ENCODE peak calls at places on chromosome 4, in ten cellular contexts. I is breast epithelium, M is cardiac fibroblast, Z is pancreas, W is lower lobe of right lung, P is uterus, F is Panc1, G is PC-9, S is GM12865, T is astrocyte. X is an unnamed sample.

GRCh38 chr4:185693548-185694215 is 118.3 kb downstream of the SORBS2 start:
- DNase-seq in I (no peak), M (no peak), Z (no peak), W (no peak), P (no peak), F (no peak), G (no peak), S (no peak), T (no peak), X (no peak)

GRCh38 chr4:25169446-25169845 is 9.2 kb upstream of the SEPSECS start:
- DNase-seq in I (no peak), M (no peak), Z (no peak), W (no peak), P (no peak), F (no peak), G (no peak), S (no peak), T (no peak), X (no peak)

GRCh38 chr4:165716472-165716871 is 156.6 kb upstream of the TLL1 start:
- DNase-seq in I (no peak), M (no peak), Z (no peak), W (no peak), P (no peak), F (no peak), G (no peak), S (no peak), T (no peak), X (no peak)

GRCh38 chr4:38905657-38906398 is 38.2 kb downstream of the FAM114A1 start:
- DNase-seq in I (no peak), M (no peak), Z (no peak), W (no peak), P (no peak), F (no peak), G (no peak), S (no peak), T (no peak), X (no peak)

GRCh38 chr4:10013722-10014121 is 7.6 kb downstream of the SLC2A9 start:
- DNase-seq in I (no peak), M (peak; percentile 40), Z (peak; percentile 63), W (peak; percentile 62), P (no peak), F (no peak), G (peak; percentile 41), S (peak; percentile 85), T (no peak), X (no peak)

GRCh38 chr4:101222156-101222845 is 125.0 kb downstream of the PPP3CA start:
- DNase-seq in I (no peak), M (no peak), Z (no peak), W (no peak), P (no peak), F (no peak), G (no peak), S (no peak), T (no peak), X (no peak)

GRCh38 chr4:80730158-80730557 is 300.4 kb upstream of the BMP3 start:
- DNase-seq in I (no peak), M (no peak), Z (no peak), W (no peak), P (no peak), F (no peak), G (no peak), S (no peak), T (no peak), X (no peak)

GRCh38 chr4:3439391-3439790 is 2.4 kb upstream of the HGFAC start:
- DNase-seq in I (no peak), M (no peak), Z (peak; percentile 12), W (no peak), P (no peak), F (no peak), G (no peak), S (no peak), T (no peak), X (no peak)

GRCh38 chr4:107755841-107756356 is 35.9 kb upstream of the PAPSS1 start:
- DNase-seq in I (no peak), M (peak; percentile 62), Z (no peak), W (no peak), P (no peak), F (no peak), G (no peak), S (no peak), T (peak; percentile 38), X (no peak)

GRCh38 chr4:10033191-10033881 is 12.0 kb upstream of the SLC2A9 start:
- DNase-seq in I (no peak), M (peak; percentile 66), Z (no peak), W (no peak), P (no peak), F (no peak), G (peak; percentile 63), S (peak; percentile 27), T (peak; percentile 80), X (no peak)

GRCh38 chr4:64911846-64912245 is 502.6 kb upstream of the TECRL start:
- DNase-seq in I (no peak), M (no peak), Z (no peak), W (no peak), P (no peak), F (no peak), G (no peak), S (no peak), T (no peak), X (no peak)

GRCh38 chr4:182826391-182826790 is 90.8 kb downstream of the DCTD start:
- DNase-seq in I (no peak), M (no peak), Z (no peak), W (no peak), P (no peak), F (no peak), G (no peak), S (peak; percentile 62), T (no peak), X (no peak)

GRCh38 chr4:76585897-76586360 is 150.9 kb downstream of the SHROOM3 start:
- DNase-seq in I (peak; percentile 92), M (peak; percentile 42), Z (peak; percentile 91), W (peak; percentile 92), P (peak; percentile 44), F (no peak), G (peak; percentile 83), S (peak; percentile 84), T (peak; percentile 71), X (no peak)

GRCh38 chr4:40419231-40419912 is 84.2 kb downstream of the CHRNA9 start:
- DNase-seq in I (no peak), M (no peak), Z (no peak), W (no peak), P (no peak), F (no peak), G (no peak), S (no peak), T (no peak), X (no peak)

GRCh38 chr4:8571702-8572685 is 8.2 kb upstream of the GPR78 start:
- DNase-seq in I (no peak), M (no peak), Z (no peak), W (no peak), P (no peak), F (no peak), G (peak; percentile 77), S (no peak), T (no peak), X (no peak)

GRCh38 chr4:111707491-111707890 is 437.8 kb upstream of the FAM241A start:
- DNase-seq in I (no peak), M (no peak), Z (no peak), W (no peak), P (no peak), F (no peak), G (peak; percentile 19), S (no peak), T (no peak), X (no peak)
- TF ChIP-seq CTCF in I (no peak), M (no peak), Z (no peak), W (no peak), P (no peak), F (no peak), G (no peak), S (no peak), T (no peak), X (no peak)

GRCh38 chr4:88759039-88759631 is 61.5 kb upstream of the NAP1L5 start:
- DNase-seq in I (no peak), M (peak; percentile 79), Z (no peak), W (no peak), P (no peak), F (no peak), G (no peak), S (no peak), T (peak; percentile 31), X (peak; percentile 18)
- H3K4me3 ChIP-seq in I (peak overlapping the region; percentile 14), M (no peak overlapping the region), Z (no peak overlapping the region), W (peak overlapping the region; percentile 25), P (no peak overlapping the region), F (no peak overlapping the region), G (no peak overlapping the region), S (no peak overlapping the region), T (no peak overlapping the region), X (no peak overlapping the region)

GRCh38 chr4:119016636-119017035 is 119.0 kb upstream of the MYOZ2 start:
- DNase-seq in I (no peak), M (peak; percentile 32), Z (no peak), W (no peak), P (no peak), F (no peak), G (no peak), S (no peak), T (peak; percentile 82), X (peak; percentile 89)

GRCh38 chr4:119010909-119011606 is 122.4 kb downstream of the SYNPO2 start:
- DNase-seq in I (no peak), M (peak; percentile 27), Z (no peak), W (peak; percentile 49), P (no peak), F (no peak), G (no peak), S (no peak), T (no peak), X (no peak)

GRCh38 chr4:119014658-119015057 is 121.0 kb upstream of the MYOZ2 start:
- DNase-seq in I (no peak), M (no peak), Z (no peak), W (no peak), P (no peak), F (no peak), G (no peak), S (no peak), T (no peak), X (no peak)

GRCh38 chr4:119005888-119006287 is 117.2 kb downstream of the SYNPO2 start:
- DNase-seq in I (no peak), M (no peak), Z (no peak), W (no peak), P (no peak), F (no peak), G (no peak), S (no peak), T (no peak), X (no peak)

DNA sequence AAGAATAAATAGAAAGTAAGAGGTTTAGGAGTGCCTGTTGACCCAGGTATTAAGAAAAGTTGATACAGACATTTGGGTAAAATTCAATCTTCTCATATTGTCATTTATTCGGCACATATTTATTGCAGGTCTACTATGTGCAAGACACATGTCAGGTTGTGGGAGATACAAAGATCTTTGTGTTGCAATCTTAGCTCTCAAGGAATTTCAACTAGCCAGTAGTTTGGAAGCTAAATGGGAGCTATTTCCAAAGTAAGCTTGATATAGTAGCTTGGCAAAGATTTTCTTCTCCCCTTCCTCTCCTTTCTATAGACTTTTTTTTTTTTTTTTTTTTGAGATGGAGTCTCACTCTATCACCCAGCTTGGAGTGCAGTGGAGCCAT is 122.9 kb downstream of the SYNPO2 start:
- DNase-seq in I (no peak), M (no peak), Z (no peak), W (no peak), P (no peak), F (no peak), G (no peak), S (no peak), T (no peak), X (no peak)
- TF ChIP-seq CTCF in I (no peak), M (no peak), Z (no peak), W (no peak), P (no peak), F (no peak), G (no peak), S (no peak), T (no peak), X (no peak)

GRCh38 chr4:140012688-140013087 is 141.3 kb downstream of the MAML3 start:
- DNase-seq in I (no peak), M (peak; percentile 74), Z (peak; percentile 76), W (peak; percentile 54), P (no peak), F (peak; percentile 82), G (peak; percentile 91), S (peak; percentile 23), T (peak; percentile 75), X (peak; percentile 51)
- H3K4me3 ChIP-seq in I (no peak overlapping the region), M (no peak overlapping the region), Z (peak overlapping the region; percentile 4), W (no peak overlapping the region), P (no peak overlapping the region), F (no peak overlapping the region), G (no peak overlapping the region), S (no peak overlapping the region), T (no peak overlapping the region), X (no peak overlapping the region)

X was measured in AG09309.